ENCODE peak calls at places on chromosomes 2 and 18, in eight cellular contexts. R, E, H, U, T, B, O and Y are unnamed samples.

GRCh38 chr2:229196448-229196847 is 74.6 kb downstream of the PID1 start:
- DNase-seq in R (no peak), E (no peak), H (no peak), U (no peak), T (no peak), B (no peak), O (no peak), Y (no peak)

GRCh38 chr2:53035153-53035552 is 732.5 kb upstream of the CHAC2 start:
- DNase-seq in R (no peak), E (no peak), H (no peak), U (no peak), T (no peak), B (no peak), O (no peak), Y (no peak)

GRCh38 chr18:47953471-47953931 is 23.0 kb upstream of the SMAD2 start:
- DNase-seq in R (peak), E (no peak), H (peak), U (no peak), T (peak), B (no peak), O (no peak), Y (peak)

GRCh38 chr2:128603411-128603924 is 284.8 kb upstream of the HS6ST1 start:
- DNase-seq in R (no peak), E (no peak), H (no peak), U (peak), T (no peak), B (no peak), O (peak), Y (no peak)

GRCh38 chr2:148653437-148653836 is 8.9 kb downstream of the EPC2 start:
- DNase-seq in R (peak), E (no peak), H (no peak), U (no peak), T (no peak), B (no peak), O (no peak), Y (no peak)

GRCh38 chr2:159307942-159308341 is 21.4 kb upstream of the WDSUB1 start:
- DNase-seq in R (no peak), E (no peak), H (no peak), U (no peak), T (no peak), B (no peak), O (no peak), Y (no peak)

GRCh38 chr2:100853909-100854810 is 34.2 kb downstream of the NPAS2 start:
- DNase-seq in R (no peak), E (no peak), H (no peak), U (no peak), T (no peak), B (no peak), O (no peak), Y (no peak)

GRCh38 chr18:48905541-48905940 is 45.2 kb downstream of the SMAD7 start:
- DNase-seq in R (no peak), E (no peak), H (no peak), U (no peak), T (no peak), B (no peak), O (no peak), Y (no peak)

GRCh38 chr2:120209427-120210233 is 13.6 kb downstream of the TMEM185B start:
- DNase-seq in R (no peak), E (no peak), H (no peak), U (no peak), T (no peak), B (no peak), O (no peak), Y (no peak)

GRCh38 chr2:53286336-53286735 is 481.3 kb upstream of the CHAC2 start:
- DNase-seq in R (no peak), E (no peak), H (no peak), U (no peak), T (no peak), B (no peak), O (no peak), Y (no peak)

GRCh38 chr2:158965731-158966130 is 2.7 kb upstream of the TANC1 start:
- DNase-seq in R (no peak), E (no peak), H (no peak), U (no peak), T (no peak), B (no peak), O (no peak), Y (no peak)